ENCODE peak calls at places on chromosomes 3 and 15, in seven cellular contexts. K is CD8-positive, alpha-beta memory T cell; T is NT2/D1; H is HCT116; G is IMR-90; Z is PC-3; R is stomach. D is an unnamed sample. For H3K4me1 and H3K36me3, the result is how much of the 10 kb centered on the place peaks cover.

GRCh38 chr15:47374222-47374621 is 343.1 kb upstream of the SEMA6D start:
- DNase-seq in K (no peak), T (no peak), H (no peak), G (peak), Z (peak), R (no peak), D (no peak)

GRCh38 chr15:93862791-93863190 is 368.6 kb upstream of the MCTP2 start:
- DNase-seq in K (no peak), T (no peak), H (no peak), G (no peak), Z (no peak), R (no peak), D (no peak)

GRCh38 chr3:185420762-185421161 is 57.8 kb downstream of the MAP3K13 start:
- DNase-seq in K (no peak), T (no peak), H (no peak), G (no peak), Z (peak), R (peak), D (no peak)

GRCh38 chr15:83499476-83499875 is 52.3 kb downstream of the SH3GL3 start:
- DNase-seq in K (no peak), T (no peak), H (no peak), G (no peak), Z (peak), R (no peak), D (no peak)

GRCh38 chr3:139797724-139798343 is 120.1 kb upstream of the NMNAT3 start:
- DNase-seq in K (no peak), T (peak), H (no peak), G (peak), Z (peak), R (no peak), D (peak)

GRCh38 chr3:158106773-158107461 is 697 bp upstream of the SHOX2 start:
- DNase-seq in K (no peak), T (no peak), H (no peak), G (no peak), Z (no peak), R (no peak), D (peak)

GRCh38 chr3:4825572-4826236 is 153.5 kb upstream of the BHLHE40 start:
- DNase-seq in K (no peak), T (no peak), H (no peak), G (no peak), Z (no peak), R (peak), D (no peak)

GRCh38 chr3:159058859-159059258 is 257.0 kb downstream of the MFSD1 start:
- DNase-seq in K (no peak), T (no peak), H (no peak), G (no peak), Z (no peak), R (no peak), D (no peak)

GRCh38 chr15:79078763-79079395 is 11.7 kb downstream of the RASGRF1 start:
- DNase-seq in K (no peak), T (no peak), H (no peak), G (no peak), Z (no peak), R (no peak), D (no peak)

DNA sequence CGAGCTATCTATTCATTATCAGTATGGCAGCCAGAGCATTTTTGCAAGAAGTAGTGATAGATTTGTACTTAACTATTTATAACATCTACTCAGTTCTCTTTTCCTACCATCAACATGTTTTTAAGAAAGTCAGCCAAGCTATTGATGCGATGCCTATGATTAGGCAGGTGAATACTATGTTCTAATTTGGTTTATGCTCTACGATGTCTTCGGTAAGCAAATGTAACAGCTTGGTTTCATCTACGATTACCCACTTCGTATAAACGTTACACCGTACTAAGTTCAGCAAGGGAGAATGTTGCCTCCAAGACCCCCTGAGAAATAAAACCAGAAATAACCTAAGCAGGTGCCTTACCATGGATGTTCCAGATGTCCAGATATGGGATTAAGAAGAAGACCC is 356 bp downstream of the BTLA start:
- DNase-seq in K (no peak), T (no peak), H (no peak), G (no peak), Z (no peak), R (no peak), D (no peak)
- H3K4me1 ChIP-seq in K (under half), T (under half), H (under half), G (under half), Z (under half), R (under half), D (under half)

GRCh38 chr3:177201707-177202397 is 4.6 kb upstream of the TBL1XR1 start:
- DNase-seq in K (peak), T (no peak), H (no peak), G (peak), Z (peak), R (no peak), D (no peak)
- H3K4me3 ChIP-seq in K (peak), T (no peak), H (no peak), G (no peak), Z (no peak), R (no peak), D (no peak)

GRCh38 chr3:126464494-126464893 is 11.2 kb downstream of the ZXDC start:
- DNase-seq in K (no peak), T (no peak), H (no peak), G (no peak), Z (no peak), R (no peak), D (no peak)
- H3K36me3 ChIP-seq in K (half or more), T (half or more), H (half or more), G (half or more), Z (under half), R (half or more), D (half or more)

DNA sequence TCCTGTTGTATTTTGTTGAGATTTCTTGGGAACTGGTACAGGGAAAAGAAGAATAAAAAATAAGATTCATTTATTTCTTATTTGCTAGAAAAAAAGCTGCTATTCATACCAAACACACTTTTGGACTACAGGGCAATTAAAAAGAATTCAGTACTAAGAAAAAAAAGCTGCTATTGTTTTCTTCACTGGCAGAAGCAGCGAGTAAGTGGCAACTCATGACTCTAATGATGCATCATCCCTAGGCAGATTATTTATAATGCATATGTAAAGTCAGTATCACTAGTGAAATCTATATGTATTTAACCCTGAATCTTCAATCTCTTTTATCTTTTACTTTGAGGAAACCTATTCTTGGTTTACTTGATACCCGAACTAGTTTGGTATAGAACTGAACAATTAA is 15.2 kb downstream of the PFN2 start:
- DNase-seq in K (no peak), T (no peak), H (no peak), G (no peak), Z (peak), R (no peak), D (no peak)
- H3K4me1 ChIP-seq in K (under half), T (under half), H (under half), G (under half), Z (under half), R (under half), D (under half)

GRCh38 chr3:136959599-136959998 is 1.8 kb downstream of the IL20RB start:
- DNase-seq in K (no peak), T (no peak), H (no peak), G (no peak), Z (no peak), R (no peak), D (no peak)

GRCh38 chr3:136956994-136957393 is 789 bp upstream of the IL20RB start:
- DNase-seq in K (no peak), T (no peak), H (no peak), G (no peak), Z (no peak), R (no peak), D (no peak)

GRCh38 chr3:136955813-136956212 is 2.0 kb upstream of the IL20RB start:
- DNase-seq in K (no peak), T (no peak), H (peak), G (peak), Z (peak), R (no peak), D (no peak)

GRCh38 chr3:136958931-136959330 is 1.1 kb downstream of the IL20RB start:
- DNase-seq in K (no peak), T (no peak), H (no peak), G (no peak), Z (no peak), R (no peak), D (no peak)

DNA sequence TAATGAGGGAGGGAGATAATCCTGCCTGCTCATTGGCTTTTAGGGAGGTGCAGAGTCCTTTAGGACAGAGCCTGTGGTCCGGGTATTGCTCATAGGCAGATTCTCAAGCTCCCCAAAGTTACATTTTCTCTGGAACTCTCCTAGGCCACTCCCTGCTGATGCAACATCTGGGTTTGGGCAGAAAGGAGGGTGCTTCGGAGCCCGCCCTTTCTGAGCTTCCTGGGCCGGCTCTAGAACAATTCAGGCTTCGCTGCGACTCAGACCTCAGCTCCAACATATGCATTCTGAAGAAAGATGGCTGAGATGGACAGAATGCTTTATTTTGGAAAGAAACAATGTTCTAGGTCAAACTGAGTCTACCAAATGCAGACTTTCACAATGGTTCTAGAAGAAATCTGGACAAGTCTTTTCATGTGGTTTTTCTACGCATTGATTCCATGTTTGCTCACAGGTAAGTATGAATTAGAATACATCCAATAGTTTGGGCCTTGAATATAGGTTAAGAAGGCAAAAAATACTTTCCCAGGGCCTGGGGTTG is at the start of gene IL20RB:
- DNase-seq in K (no peak), T (no peak), H (peak), G (peak), Z (no peak), R (no peak), D (no peak)
- H3K4me3 ChIP-seq in K (no peak), T (no peak), H (peak), G (no peak), Z (no peak), R (no peak), D (no peak)

GRCh38 chr15:28123408-28124023 is 24.4 kb upstream of the OCA2 start:
- DNase-seq in K (no peak), T (peak), H (peak), G (peak), Z (peak), R (peak), D (peak)
- H3K36me3 ChIP-seq in K (under half), T (half or more), H (under half), G (under half), Z (under half), R (under half), D (under half)

D was measured in HAP-1.